ENCODE peak calls at places on chromosomes 13 and 19, in ten cellular contexts. H is fibroblast of gingiva, E is IMR-90, W is WTC11, V is ecto neural progenitor cell, Q is AG20443, B is MCF 10A, T is pons, G is midbrain, R is ovary. N is an unnamed sample.

GRCh38 chr13:96181886-96182285 is 92.0 kb downstream of the HS6ST3 start:
- DNase-seq in H (no peak), E (no peak), W (no peak), V (no peak), Q (no peak), B (no peak), T (no peak), G (no peak), R (no peak), N (no peak)

GRCh38 chr19:47861630-47862029 is 2.6 kb downstream of the TPRX2 start:
- DNase-seq in H (no peak), E (no peak), W (no peak), V (no peak), Q (no peak), B (no peak), T (no peak), G (no peak), R (no peak), N (no peak)

GRCh38 chr19:38545596-38545995 is 72.2 kb downstream of the MAP4K1 start:
- DNase-seq in H (peak; percentile 62), E (no peak), W (no peak), V (no peak), Q (no peak), B (no peak), T (no peak), G (no peak), R (no peak), N (no peak)

GRCh38 chr13:25455146-25455545 is 83.4 kb downstream of the ATP8A2 start:
- DNase-seq in H (no peak), E (no peak), W (no peak), V (no peak), Q (no peak), B (peak; percentile 87), T (no peak), G (no peak), R (no peak), N (no peak)

GRCh38 chr19:49801966-49802661 is 11.0 kb downstream of the FUZ start:
- DNase-seq in H (peak; percentile 83), E (peak; percentile 86), W (peak; percentile 83), V (peak; percentile 85), Q (peak; percentile 88), B (peak; percentile 28), T (peak; percentile 95), G (peak; percentile 90), R (peak; percentile 97), N (no peak)

GRCh38 chr19:42288411-42288810 is 13.5 kb upstream of the PRR19 start:
- DNase-seq in H (no peak), E (no peak), W (no peak), V (no peak), Q (no peak), B (no peak), T (no peak), G (no peak), R (no peak), N (no peak)

GRCh38 chr19:36081385-36081784 is 26.7 kb downstream of the WDR62 start:
- DNase-seq in H (no peak), E (peak; percentile 10), W (no peak), V (no peak), Q (no peak), B (no peak), T (peak; percentile 97), G (peak; percentile 73), R (no peak), N (no peak)

GRCh38 chr13:99617474-99618255 is 116.4 kb downstream of the TM9SF2 start:
- DNase-seq in H (peak; percentile 63), E (peak; percentile 38), W (peak; percentile 73), V (peak; percentile 63), Q (peak; percentile 80), B (peak; percentile 29), T (peak; percentile 53), G (peak; percentile 47), R (peak; percentile 40), N (no peak)

GRCh38 chr19:55362990-55363716 is at the start of gene GARIN5B:
- DNase-seq in H (no peak), E (no peak), W (no peak), V (no peak), Q (no peak), B (no peak), T (no peak), G (no peak), R (no peak), N (no peak)

GRCh38 chr13:114111577-114111976 is 20.8 kb downstream of the RASA3 start:
- DNase-seq in H (peak; percentile 98), E (peak; percentile 97), W (no peak), V (no peak), Q (no peak), B (no peak), T (no peak), G (no peak), R (no peak), N (no peak)

GRCh38 chr13:80957019-80957650 is 616.2 kb upstream of the SPRY2 start:
- DNase-seq in H (no peak), E (no peak), W (no peak), V (no peak), Q (no peak), B (no peak), T (no peak), G (no peak), R (no peak), N (no peak)

GRCh38 chr19:54207908-54208783 is 7.5 kb downstream of the RPS9 start:
- DNase-seq in H (peak; percentile 72), E (peak; percentile 78), W (no peak), V (no peak), Q (no peak), B (peak; percentile 99), T (peak; percentile 93), G (peak; percentile 69), R (peak; percentile 89), N (peak; percentile 21)

GRCh38 chr13:25422153-25422552 is 50.4 kb downstream of the ATP8A2 start:
- DNase-seq in H (no peak), E (no peak), W (no peak), V (no peak), Q (no peak), B (no peak), T (no peak), G (no peak), R (no peak), N (no peak)

GRCh38 chr13:92196566-92197256 is 798.3 kb downstream of the GPC5 start:
- DNase-seq in H (no peak), E (peak; percentile 2), W (no peak), V (no peak), Q (no peak), B (no peak), T (no peak), G (no peak), R (no peak), N (no peak)